ENCODE peak calls at places on chromosomes 2 and 18, in seven cellular contexts. G is testis, V is fibroblast of lung, U is NB4, Q is heart left ventricle, L is cardiac fibroblast, M is OCI-LY7. R is an unnamed sample.

GRCh38 chr18:40055262-40055661 is 1899.8 kb upstream of the PIK3C3 start:
- DNase-seq in L (peak; percentile 5), G (no peak), Q (no peak), U (no peak), V (peak; percentile 8), M (no peak), R (no peak)

GRCh38 chr2:36461039-36461681 is 105.6 kb downstream of the CRIM1 start:
- DNase-seq in U (no peak), V (peak; percentile 97), G (no peak), L (peak; percentile 94), M (peak; percentile 47), Q (no peak), R (no peak)

GRCh38 chr2:61151434-61151833 is 10.6 kb upstream of the C2orf74 start:
- DNase-seq in Q (no peak), M (no peak), V (peak; percentile 19), L (peak; percentile 47), G (no peak), U (peak; percentile 23), R (no peak)

GRCh38 chr2:17869128-17869527 is 9.3 kb upstream of the KCNS3 start:
- DNase-seq in V (peak; percentile 19), U (no peak), Q (no peak), L (no peak), G (no peak), M (no peak), R (no peak)

GRCh38 chr2:131674174-131674507 is 146.5 kb downstream of the CCDC74A start:
- DNase-seq in M (no peak), V (no peak), Q (no peak), L (no peak), G (no peak), U (no peak), R (no peak)

GRCh38 chr18:61714421-61714820 is 178.4 kb downstream of the RNF152 start:
- DNase-seq in Q (no peak), G (no peak), M (no peak), U (no peak), L (no peak), V (no peak), R (peak; percentile 50)

GRCh38 chr2:72204782-72205545 is 57.3 kb upstream of the CYP26B1 start:
- DNase-seq in Q (no peak), V (peak; percentile 22), U (no peak), L (peak; percentile 42), M (no peak), G (no peak), R (no peak)

GRCh38 chr2:239575931-239576445 is 175.2 kb upstream of the HDAC4 start:
- DNase-seq in G (no peak), Q (peak; percentile 2), V (no peak), L (no peak), U (no peak), M (no peak), R (no peak)

GRCh38 chr2:196758474-196759377 is 40.8 kb downstream of the GTF3C3 start:
- DNase-seq in Q (no peak), G (no peak), U (no peak), M (peak; percentile 7), L (peak; percentile 60), V (peak; percentile 27), R (no peak)

GRCh38 chr2:227033471-227034148 is 130.4 kb downstream of the COL4A4 start:
- DNase-seq in V (peak; percentile 25), L (peak; percentile 70), U (peak; percentile 36), G (peak; percentile 58), Q (no peak), M (peak; percentile 37), R (no peak)

GRCh38 chr2:180520816-180521595 is 459.4 kb upstream of the UBE2E3 start:
- DNase-seq in G (no peak), L (peak; percentile 4), M (no peak), Q (no peak), U (no peak), V (peak; percentile 54), R (peak; percentile 57)

GRCh38 chr18:13191779-13192178 is 26.8 kb upstream of the LDLRAD4 start:
- DNase-seq in Q (no peak), V (no peak), L (peak; percentile 61), G (no peak), U (no peak), M (no peak), R (no peak)

GRCh38 chr2:43399515-43400245 is 173.3 kb upstream of the ZFP36L2 start:
- DNase-seq in G (peak; percentile 39), U (no peak), Q (no peak), M (no peak), V (peak; percentile 87), L (peak; percentile 90), R (no peak)

GRCh38 chr2:55616509-55617159 is 788 bp downstream of the PPP4R3B start:
- DNase-seq in G (peak; percentile 55), M (peak; percentile 58), V (peak; percentile 65), U (peak; percentile 69), L (peak; percentile 70), Q (no peak), R (no peak)

GRCh38 chr18:67961701-67962440 is 445.4 kb upstream of the DSEL start:
- DNase-seq in U (no peak), G (no peak), Q (no peak), L (no peak), M (no peak), V (no peak), R (no peak)

GRCh38 chr2:210577263-210578071 is 21.1 kb downstream of the CPS1 start:
- DNase-seq in M (peak; percentile 60), G (no peak), L (peak; percentile 68), Q (no peak), U (peak; percentile 61), V (peak; percentile 45), R (no peak)

GRCh38 chr18:51953521-51953920 is 386.5 kb upstream of the DCC start:
- DNase-seq in Q (no peak), U (no peak), M (no peak), V (no peak), L (no peak), G (no peak), R (no peak)

GRCh38 chr2:238435752-238436096 is 9.0 kb downstream of the ASB1 start:
- DNase-seq in M (no peak), G (no peak), U (no peak), L (no peak), Q (no peak), V (no peak), R (no peak)

GRCh38 chr2:238431431-238431830 is 4.7 kb downstream of the ASB1 start:
- DNase-seq in U (no peak), V (no peak), M (no peak), L (no peak), G (no peak), Q (no peak), R (no peak)

GRCh38 chr2:238434846-238435751 is 8.4 kb downstream of the ASB1 start:
- DNase-seq in U (no peak), Q (no peak), M (no peak), V (no peak), G (no peak), L (no peak), R (no peak)

GRCh38 chr2:238433941-238434845 is 7.5 kb downstream of the ASB1 start:
- DNase-seq in Q (no peak), G (no peak), V (peak; percentile 96), L (peak; percentile 83), U (no peak), M (no peak), R (no peak)

GRCh38 chr2:238433300-238433915 is 6.7 kb downstream of the ASB1 start:
- DNase-seq in U (peak; percentile 22), M (no peak), L (no peak), V (no peak), G (no peak), Q (no peak), R (no peak)
- TF ChIP-seq CTCF in U (no peak), M (peak; percentile 25), L (no peak), V (no peak), G (no peak), Q (no peak), R (no peak)

GRCh38 chr2:161847910-161848309 is 223.7 kb downstream of the SLC4A10 start:
- DNase-seq in Q (no peak), U (no peak), M (no peak), G (no peak), V (no peak), L (no peak), R (no peak)

GRCh38 chr2:161843936-161844335 is 219.7 kb downstream of the SLC4A10 start:
- DNase-seq in U (no peak), G (no peak), L (no peak), M (peak; percentile 10), Q (no peak), V (no peak), R (no peak)

GRCh38 chr2:161839931-161840330 is 215.7 kb downstream of the SLC4A10 start:
- DNase-seq in M (no peak), L (no peak), U (no peak), Q (no peak), V (no peak), G (no peak), R (no peak)

GRCh38 chr2:161842751-161843433 is 218.7 kb downstream of the SLC4A10 start:
- DNase-seq in L (no peak), M (peak; percentile 17), G (no peak), Q (no peak), V (no peak), U (no peak), R (no peak)

DNA sequence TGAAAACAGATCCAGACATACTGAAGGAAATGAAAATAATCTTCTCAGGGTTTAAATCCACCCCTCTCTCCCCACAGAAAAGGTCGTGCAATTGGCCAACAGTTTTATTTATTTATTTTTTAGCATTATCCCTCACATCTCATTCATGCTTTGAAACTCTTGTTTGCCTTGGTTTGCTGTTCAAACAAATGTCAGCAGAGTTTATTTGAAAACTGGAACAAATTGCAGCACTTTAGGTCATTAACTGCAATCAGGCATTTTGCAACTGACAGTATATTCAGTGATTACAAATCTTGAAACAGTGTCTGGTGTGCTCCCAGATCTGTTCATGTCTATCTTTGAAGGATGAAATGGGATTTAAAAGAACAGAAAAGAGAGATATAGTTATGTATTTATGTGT is 220.6 kb downstream of the SLC4A10 start:
- DNase-seq in G (no peak), V (no peak), U (no peak), M (no peak), Q (no peak), L (no peak), R (peak; percentile 80)
- H3K4me3 ChIP-seq in G (no peak overlapping the region), V (no peak overlapping the region), U (no peak overlapping the region), M (no peak overlapping the region), Q (no peak overlapping the region), L (no peak overlapping the region), R (no peak overlapping the region)

DNA sequence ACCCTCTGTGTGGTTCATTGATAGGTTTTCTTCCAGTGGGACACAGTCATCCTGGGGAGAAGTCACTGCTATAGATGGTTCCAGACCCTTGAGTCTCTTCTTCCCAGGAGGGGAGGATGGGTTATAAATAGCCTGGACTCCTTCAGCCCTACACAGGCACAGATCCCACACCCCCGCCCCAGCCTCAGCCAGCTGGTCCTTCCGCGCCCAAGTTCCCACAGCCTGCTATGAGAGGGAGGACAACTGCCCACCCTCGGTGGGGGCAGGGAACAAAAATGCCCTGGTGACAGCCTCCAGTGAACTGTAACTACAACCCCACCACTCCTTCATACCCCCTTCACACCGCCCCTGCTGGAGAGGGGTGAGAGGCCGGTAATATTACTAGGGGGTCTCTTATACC is 3.2 kb downstream of the ZBTB7C start:
- DNase-seq in L (no peak), M (no peak), Q (no peak), V (no peak), G (peak; percentile 43), U (no peak), R (no peak)
- TF ChIP-seq CTCF in L (no peak), M (no peak), Q (no peak), V (no peak), G (no peak), U (no peak), R (no peak)

DNA sequence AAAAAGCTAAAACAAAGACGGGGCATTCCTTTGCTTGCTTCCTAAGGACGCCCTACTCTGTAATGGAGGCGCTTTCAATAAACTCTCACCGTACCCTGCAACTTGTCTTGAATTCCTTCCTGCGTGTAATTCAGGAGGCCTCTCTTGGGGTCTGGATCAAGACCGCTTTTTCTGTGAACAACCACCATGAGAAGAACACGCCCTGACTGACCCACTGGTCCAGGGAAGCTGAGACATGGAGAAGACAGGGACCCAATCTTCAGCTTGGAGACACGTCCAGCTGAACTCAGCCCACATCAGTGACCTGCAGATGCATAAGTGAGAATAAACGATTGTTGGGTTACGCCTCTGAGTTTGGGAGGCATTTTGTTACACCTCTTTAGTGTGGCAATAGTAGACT is 7.8 kb upstream of the NARS1 start:
- DNase-seq in G (no peak), M (peak; percentile 1), V (no peak), U (no peak), L (no peak), Q (no peak), R (no peak)
- H3K4me3 ChIP-seq in G (peak overlapping the region; percentile 68), M (peak overlapping the region; percentile 91), V (no peak overlapping the region), U (no peak overlapping the region), L (no peak overlapping the region), Q (peak overlapping the region; percentile 70), R (no peak overlapping the region)

R was measured in LNCaP clone FGC.